ENCODE peak calls at places on chromosomes 7 and 10, in four cellular contexts. One of them, this sample, is unnamed. For H3K36me3, the result is how much of the 10 kb centered on the place peaks cover.

GRCh38 chr7:43791-44540 is 148.4 kb upstream of the FAM20C start:
- DNase-seq in fibroblast of lung: no peak
- DNase-seq in GM23338: no peak
- DNase-seq in astrocyte: no peak
- DNase-seq in this sample: no peak

GRCh38 chr10:58782876-58783859 is 270.5 kb downstream of the BICC1 start:
- DNase-seq in GM23338: no peak
- DNase-seq in fibroblast of lung: peak
- DNase-seq in astrocyte: no peak
- DNase-seq in this sample: peak

GRCh38 chr10:201328-201771 is 66.1 kb downstream of the ZMYND11 start:
- DNase-seq in fibroblast of lung: peak
- DNase-seq in astrocyte: peak
- DNase-seq in GM23338: peak
- DNase-seq in this sample: no peak

GRCh38 chr7:5636914-5637313 is 144.5 kb downstream of the RNF216 start:
- DNase-seq in fibroblast of lung: peak
- DNase-seq in astrocyte: peak
- DNase-seq in GM23338: no peak
- DNase-seq in this sample: peak

GRCh38 chr7:70647801-70648491 is 484.0 kb upstream of the GALNT17 start:
- DNase-seq in GM23338: no peak
- DNase-seq in astrocyte: peak
- DNase-seq in fibroblast of lung: peak
- DNase-seq in this sample: no peak

GRCh38 chr7:25389489-25390106 is 161.3 kb upstream of the NPVF start:
- DNase-seq in fibroblast of lung: peak
- DNase-seq in GM23338: peak
- DNase-seq in astrocyte: peak
- DNase-seq in this sample: peak

GRCh38 chr10:60346661-60347060 is 43.0 kb downstream of the ANK3 start:
- DNase-seq in GM23338: no peak
- DNase-seq in fibroblast of lung: no peak
- DNase-seq in astrocyte: no peak
- DNase-seq in this sample: no peak

GRCh38 chr10:69377191-69377590 is 39.5 kb downstream of the TACR2 start:
- DNase-seq in GM23338: no peak
- DNase-seq in astrocyte: no peak
- DNase-seq in fibroblast of lung: no peak
- DNase-seq in this sample: no peak

GRCh38 chr7:107138696-107139420 is 29.9 kb upstream of the HBP1 start:
- DNase-seq in astrocyte: no peak
- DNase-seq in GM23338: no peak
- DNase-seq in fibroblast of lung: peak
- DNase-seq in this sample: no peak

GRCh38 chr7:69612981-69613380 is 14.7 kb downstream of the AUTS2 start:
- DNase-seq in astrocyte: no peak
- DNase-seq in fibroblast of lung: no peak
- DNase-seq in GM23338: no peak
- DNase-seq in this sample: no peak

GRCh38 chr7:153386581-153386980 is 627.0 kb downstream of the ACTR3B start:
- DNase-seq in astrocyte: no peak
- DNase-seq in fibroblast of lung: no peak
- DNase-seq in GM23338: no peak
- DNase-seq in this sample: no peak

GRCh38 chr10:34916368-34916767 is 101.3 kb upstream of the PARD3 start:
- DNase-seq in GM23338: no peak
- DNase-seq in fibroblast of lung: peak
- DNase-seq in astrocyte: peak
- DNase-seq in this sample: peak

GRCh38 chr7:136033413-136034031 is 56.4 kb upstream of the MTPN start:
- DNase-seq in GM23338: no peak
- DNase-seq in astrocyte: no peak
- DNase-seq in fibroblast of lung: no peak
- DNase-seq in this sample: no peak

GRCh38 chr7:126557271-126557670 is 695.5 kb downstream of the GRM8 start:
- DNase-seq in astrocyte: no peak
- DNase-seq in fibroblast of lung: no peak
- DNase-seq in GM23338: no peak
- DNase-seq in this sample: no peak

GRCh38 chr10:790821-791551 is 101.5 kb upstream of the DIP2C start:
- DNase-seq in GM23338: no peak
- DNase-seq in fibroblast of lung: no peak
- DNase-seq in astrocyte: no peak
- DNase-seq in this sample: no peak

GRCh38 chr7:150958603-150959002 is 19.5 kb downstream of the KCNH2 start:
- DNase-seq in astrocyte: no peak
- DNase-seq in fibroblast of lung: no peak
- DNase-seq in GM23338: no peak
- DNase-seq in this sample: no peak

GRCh38 chr10:116080553-116080952 is 192.5 kb downstream of the GFRA1 start:
- DNase-seq in fibroblast of lung: peak
- DNase-seq in GM23338: peak
- DNase-seq in astrocyte: peak
- DNase-seq in this sample: peak

GRCh38 chr7:158945514-158945913 is 89.2 kb downstream of the DYNC2I1 start:
- DNase-seq in GM23338: peak
- DNase-seq in fibroblast of lung: no peak
- DNase-seq in astrocyte: no peak
- DNase-seq in this sample: no peak

DNA sequence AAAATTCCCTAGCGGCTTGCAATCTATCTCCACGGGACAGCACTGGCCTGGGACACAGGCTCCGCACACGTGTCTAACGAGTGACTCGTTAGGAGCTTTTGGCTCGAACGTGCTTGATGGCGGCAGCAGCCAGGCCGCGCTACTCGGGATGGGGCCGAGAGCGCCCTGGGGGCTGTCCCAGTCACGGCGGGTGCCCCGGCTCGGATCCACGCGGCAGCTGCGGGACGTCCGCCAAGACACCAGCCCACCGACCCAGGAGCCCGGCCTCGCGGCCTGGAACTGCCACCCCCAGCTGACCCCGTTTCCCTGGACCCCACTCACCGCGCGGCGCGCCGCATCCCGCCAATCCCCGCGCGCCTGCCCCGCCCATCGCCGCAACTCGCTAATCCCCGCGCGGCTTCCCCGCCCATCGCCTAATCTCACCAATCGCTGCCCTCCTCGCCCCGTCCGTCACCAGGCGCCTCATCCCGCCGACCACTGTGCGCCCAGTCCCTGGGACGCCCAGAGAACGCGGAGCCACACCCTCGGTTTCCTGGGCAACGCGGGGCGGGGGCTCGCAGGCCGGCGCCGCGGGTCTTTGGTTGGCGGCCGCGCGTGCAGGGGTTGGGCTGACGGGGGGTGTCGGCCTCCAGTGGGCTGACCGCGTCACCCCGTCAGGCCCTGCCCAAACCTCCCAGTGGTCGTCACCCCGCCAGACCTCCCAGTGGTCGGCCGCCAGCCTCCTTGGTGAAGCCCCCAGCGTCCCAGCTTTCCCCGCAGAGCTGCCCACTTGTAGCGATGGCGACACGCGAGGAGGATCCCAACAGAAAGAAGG is at the start of gene POLD2:
- DNase-seq in fibroblast of lung: peak
- DNase-seq in astrocyte: peak
- DNase-seq in GM23338: peak
- DNase-seq in this sample: peak
- TF ChIP-seq EZH2 in fibroblast of lung: no peak
- TF ChIP-seq EZH2 in astrocyte: no peak
- TF ChIP-seq EZH2 in GM23338: no peak
- TF ChIP-seq EZH2 in this sample: no peak

DNA sequence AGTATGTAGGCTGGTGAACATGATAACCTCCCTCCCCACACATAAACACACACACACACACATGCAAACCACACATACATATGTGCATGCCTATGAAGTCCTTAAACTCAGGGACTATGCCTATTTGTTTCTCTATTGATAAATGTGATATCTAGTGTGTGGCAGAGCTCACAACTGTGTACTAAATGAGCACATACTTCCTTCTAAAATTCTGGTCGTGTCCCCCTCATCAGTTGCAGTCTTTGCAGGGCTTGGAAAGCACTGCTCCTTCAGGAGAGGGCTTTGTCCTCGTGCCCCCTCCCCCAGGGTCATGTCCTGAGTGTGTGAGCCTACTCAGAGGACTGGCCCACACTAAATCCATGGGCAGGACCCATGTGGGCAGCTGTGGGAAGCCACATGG is 94.0 kb downstream of the SFMBT2 start:
- DNase-seq in GM23338: no peak
- DNase-seq in fibroblast of lung: no peak
- DNase-seq in astrocyte: no peak
- DNase-seq in this sample: no peak
- H3K36me3 ChIP-seq in GM23338: under half
- H3K36me3 ChIP-seq in fibroblast of lung: under half
- H3K36me3 ChIP-seq in astrocyte: under half
- H3K36me3 ChIP-seq in this sample: under half

GRCh38 chr7:157006205-157006747 is 4.2 kb downstream of the MNX1 start:
- DNase-seq in fibroblast of lung: no peak
- DNase-seq in astrocyte: no peak
- DNase-seq in GM23338: peak
- DNase-seq in this sample: no peak
- TF ChIP-seq EZH2 in fibroblast of lung: peak
- TF ChIP-seq EZH2 in astrocyte: peak
- TF ChIP-seq EZH2 in GM23338: peak
- TF ChIP-seq EZH2 in this sample: no peak

DNA sequence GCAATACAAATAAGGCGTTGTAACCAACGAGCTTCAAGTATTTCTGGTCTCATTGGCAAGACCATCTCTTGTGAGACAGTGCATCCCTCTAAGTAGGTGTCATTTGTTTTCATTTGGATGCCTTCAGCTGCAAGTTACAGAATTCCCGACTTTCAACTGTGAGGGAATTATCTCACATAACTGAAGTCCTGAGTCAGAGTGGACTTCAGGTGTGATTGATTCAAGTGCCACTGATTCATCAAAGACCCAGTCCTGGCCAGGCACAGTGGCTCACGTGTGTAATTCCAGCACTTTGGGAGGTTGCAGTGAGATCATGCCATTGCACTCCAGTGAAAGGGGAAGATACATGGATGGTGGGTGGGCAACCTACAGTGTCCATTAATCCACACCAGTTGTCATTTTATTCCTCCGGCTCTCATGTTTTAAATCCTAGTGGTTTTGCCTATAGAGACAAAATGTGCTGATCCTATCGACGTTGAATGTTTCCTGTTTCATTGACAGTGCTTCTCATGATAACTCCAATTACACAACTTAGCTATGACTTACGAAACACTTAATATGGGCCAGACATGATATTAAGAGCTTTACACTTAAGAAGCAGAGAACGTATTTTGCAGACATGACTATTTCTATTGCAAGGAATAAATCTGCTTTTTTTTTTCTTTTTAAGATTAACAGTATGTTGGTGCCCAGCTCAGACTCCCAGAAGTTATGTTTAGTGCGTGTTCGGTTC is 268.0 kb downstream of the FRMD4A start:
- DNase-seq in fibroblast of lung: peak
- DNase-seq in astrocyte: peak
- DNase-seq in GM23338: no peak
- DNase-seq in this sample: no peak
- H3K36me3 ChIP-seq in fibroblast of lung: under half
- H3K36me3 ChIP-seq in astrocyte: under half
- H3K36me3 ChIP-seq in GM23338: under half
- H3K36me3 ChIP-seq in this sample: under half

DNA sequence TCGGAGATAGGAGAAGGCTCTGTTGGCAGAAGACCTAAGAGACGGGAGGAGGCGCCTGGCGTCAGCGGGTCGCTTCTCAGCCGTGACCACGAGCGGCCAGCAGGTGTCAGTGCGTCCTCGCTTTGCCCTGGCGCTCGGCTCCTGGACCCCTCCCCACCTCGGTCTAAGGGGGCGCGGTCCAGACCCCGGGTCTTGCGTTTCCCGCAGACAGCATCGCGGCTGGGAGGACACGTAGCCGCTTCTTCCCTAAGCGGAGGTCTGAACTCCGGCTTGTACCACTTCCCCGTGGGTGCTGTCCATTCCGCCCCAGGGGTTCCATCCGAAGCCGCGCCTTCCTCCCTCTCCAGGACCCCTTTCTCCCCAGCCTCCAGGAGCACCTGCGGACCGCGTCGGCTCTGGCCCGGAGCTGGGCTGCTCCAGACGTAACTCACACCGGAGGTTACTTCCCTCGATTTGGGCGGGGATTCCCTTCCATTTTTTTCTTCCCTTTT is 593 bp upstream of the ADRA2A start:
- DNase-seq in GM23338: peak
- DNase-seq in fibroblast of lung: peak
- DNase-seq in astrocyte: peak
- DNase-seq in this sample: peak
- TF ChIP-seq EZH2 in GM23338: no peak
- TF ChIP-seq EZH2 in fibroblast of lung: no peak
- TF ChIP-seq EZH2 in astrocyte: no peak
- TF ChIP-seq EZH2 in this sample: no peak

DNA sequence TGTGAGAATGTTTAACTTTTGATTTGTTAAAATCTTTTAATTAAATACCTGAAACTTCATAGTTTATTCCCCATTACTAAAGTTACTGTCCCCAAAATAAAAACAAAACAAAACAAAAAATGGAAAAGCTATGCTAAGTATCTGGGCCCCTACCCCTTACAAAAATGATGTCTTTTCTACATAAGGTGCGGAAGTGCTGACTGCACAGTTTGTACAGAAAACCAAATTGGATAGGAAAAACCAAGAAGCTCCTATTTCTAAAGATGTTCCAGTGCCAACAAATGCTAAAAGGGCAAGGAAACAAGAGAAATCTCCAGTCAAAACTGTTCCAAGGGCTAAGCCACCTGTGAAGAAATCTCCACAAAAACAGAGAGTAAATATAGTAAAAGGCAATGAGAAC is 50.5 kb downstream of the TASOR2 start:
- DNase-seq in astrocyte: no peak
- DNase-seq in fibroblast of lung: no peak
- DNase-seq in GM23338: no peak
- DNase-seq in this sample: no peak
- H3K36me3 ChIP-seq in astrocyte: under half
- H3K36me3 ChIP-seq in fibroblast of lung: under half
- H3K36me3 ChIP-seq in GM23338: under half
- H3K36me3 ChIP-seq in this sample: under half

GRCh38 chr7:98616381-98617050 is 569 bp upstream of the NPTX2 start:
- DNase-seq in fibroblast of lung: no peak
- DNase-seq in GM23338: peak
- DNase-seq in astrocyte: no peak
- DNase-seq in this sample: no peak

GRCh38 chr7:98619450-98620321 is 2.6 kb downstream of the NPTX2 start:
- DNase-seq in fibroblast of lung: peak
- DNase-seq in astrocyte: peak
- DNase-seq in GM23338: peak
- DNase-seq in this sample: no peak

GRCh38 chr7:98618786-98619185 is 1.7 kb downstream of the NPTX2 start:
- DNase-seq in GM23338: no peak
- DNase-seq in astrocyte: no peak
- DNase-seq in fibroblast of lung: no peak
- DNase-seq in this sample: no peak

GRCh38 chr7:98617051-98617959 is at the start of gene NPTX2:
- DNase-seq in GM23338: peak
- DNase-seq in fibroblast of lung: peak
- DNase-seq in astrocyte: no peak
- DNase-seq in this sample: no peak

GRCh38 chr7:98617960-98618418 is 904 bp downstream of the NPTX2 start:
- DNase-seq in GM23338: peak
- DNase-seq in astrocyte: no peak
- DNase-seq in fibroblast of lung: no peak
- DNase-seq in this sample: no peak
- TF ChIP-seq EZH2 in GM23338: peak
- TF ChIP-seq EZH2 in astrocyte: peak
- TF ChIP-seq EZH2 in fibroblast of lung: no peak
- TF ChIP-seq EZH2 in this sample: no peak

GRCh38 chr7:100819586-100819985 is 7.7 kb downstream of the EPHB4 start:
- DNase-seq in GM23338: peak
- DNase-seq in fibroblast of lung: no peak
- DNase-seq in astrocyte: no peak
- DNase-seq in this sample: no peak
- H3K36me3 ChIP-seq in GM23338: half or more
- H3K36me3 ChIP-seq in fibroblast of lung: under half
- H3K36me3 ChIP-seq in astrocyte: under half
- H3K36me3 ChIP-seq in this sample: under half